ENCODE peak calls at places on chromosome 12, in six cellular contexts. One of them, this sample, is unnamed.

GRCh38 chr12:89156862-89157262 is 195.4 kb downstream of the DUSP6 start:
- DNase-seq in endodermal cell: no peak
- DNase-seq in lung: no peak
- DNase-seq in astrocyte of the spinal cord: peak; percentile 14
- DNase-seq in gastrocnemius medialis: no peak
- DNase-seq in uterus: no peak
- DNase-seq in this sample: peak; percentile 56

GRCh38 chr12:86122846-86123468 is 133.2 kb downstream of the MGAT4C start:
- DNase-seq in lung: no peak
- DNase-seq in uterus: no peak
- DNase-seq in astrocyte of the spinal cord: no peak
- DNase-seq in gastrocnemius medialis: no peak
- DNase-seq in endodermal cell: no peak
- DNase-seq in this sample: no peak

GRCh38 chr12:4272014-4272975 is 1.3 kb upstream of the CCND2 start:
- DNase-seq in lung: peak; percentile 78
- DNase-seq in endodermal cell: peak; percentile 93
- DNase-seq in uterus: peak; percentile 74
- DNase-seq in gastrocnemius medialis: peak; percentile 55
- DNase-seq in astrocyte of the spinal cord: peak; percentile 64
- DNase-seq in this sample: peak; percentile 67

GRCh38 chr12:34294671-34295365 is 272.5 kb downstream of the ALG10 start:
- DNase-seq in endodermal cell: no peak
- DNase-seq in uterus: no peak
- DNase-seq in astrocyte of the spinal cord: no peak
- DNase-seq in gastrocnemius medialis: no peak
- DNase-seq in lung: no peak
- DNase-seq in this sample: peak; percentile 21

GRCh38 chr12:101698782-101699347 is 1.4 kb downstream of the CHPT1 start:
- DNase-seq in endodermal cell: no peak
- DNase-seq in astrocyte of the spinal cord: peak; percentile 29
- DNase-seq in lung: no peak
- DNase-seq in gastrocnemius medialis: no peak
- DNase-seq in uterus: no peak
- DNase-seq in this sample: no peak

GRCh38 chr12:52798671-52799497 is 3.0 kb upstream of the KRT3 start:
- DNase-seq in astrocyte of the spinal cord: no peak
- DNase-seq in uterus: no peak
- DNase-seq in lung: peak; percentile 39
- DNase-seq in gastrocnemius medialis: no peak
- DNase-seq in endodermal cell: no peak
- DNase-seq in this sample: no peak

GRCh38 chr12:91804533-91804932 is 341.1 kb downstream of the BTG1 start:
- DNase-seq in lung: no peak
- DNase-seq in gastrocnemius medialis: no peak
- DNase-seq in endodermal cell: peak; percentile 55
- DNase-seq in astrocyte of the spinal cord: peak; percentile 49
- DNase-seq in uterus: no peak
- DNase-seq in this sample: no peak

GRCh38 chr12:113208041-113208934 is 13.0 kb upstream of the TPCN1 start:
- DNase-seq in gastrocnemius medialis: peak; percentile 38
- DNase-seq in uterus: no peak
- DNase-seq in astrocyte of the spinal cord: peak; percentile 34
- DNase-seq in endodermal cell: peak; percentile 74
- DNase-seq in lung: no peak
- DNase-seq in this sample: peak; percentile 86

GRCh38 chr12:11496157-11496851 is 100.9 kb upstream of the PRB2 start:
- DNase-seq in endodermal cell: no peak
- DNase-seq in gastrocnemius medialis: no peak
- DNase-seq in astrocyte of the spinal cord: no peak
- DNase-seq in uterus: no peak
- DNase-seq in lung: no peak
- DNase-seq in this sample: no peak

GRCh38 chr12:63238892-63239291 is 87.9 kb upstream of the AVPR1A start:
- DNase-seq in endodermal cell: no peak
- DNase-seq in gastrocnemius medialis: no peak
- DNase-seq in astrocyte of the spinal cord: no peak
- DNase-seq in uterus: no peak
- DNase-seq in lung: no peak
- DNase-seq in this sample: no peak

GRCh38 chr12:29238822-29239291 is 89.8 kb downstream of the FAR2 start:
- DNase-seq in uterus: no peak
- DNase-seq in astrocyte of the spinal cord: peak; percentile 47
- DNase-seq in endodermal cell: no peak
- DNase-seq in gastrocnemius medialis: no peak
- DNase-seq in lung: no peak
- DNase-seq in this sample: no peak

GRCh38 chr12:128817115-128818015 is 6.4 kb downstream of the SLC15A4 start:
- DNase-seq in uterus: peak; percentile 31
- DNase-seq in lung: no peak
- DNase-seq in gastrocnemius medialis: peak; percentile 92
- DNase-seq in astrocyte of the spinal cord: peak; percentile 76
- DNase-seq in endodermal cell: no peak
- DNase-seq in this sample: peak; percentile 73

GRCh38 chr12:104596128-104596799 is 139.5 kb downstream of the CHST11 start:
- DNase-seq in lung: peak; percentile 34
- DNase-seq in uterus: peak; percentile 68
- DNase-seq in gastrocnemius medialis: peak; percentile 19
- DNase-seq in astrocyte of the spinal cord: peak; percentile 80
- DNase-seq in endodermal cell: no peak
- DNase-seq in this sample: no peak

GRCh38 chr12:132568301-132568700 is 42.1 kb downstream of the LRCOL1 start:
- DNase-seq in astrocyte of the spinal cord: no peak
- DNase-seq in endodermal cell: no peak
- DNase-seq in gastrocnemius medialis: no peak
- DNase-seq in lung: no peak
- DNase-seq in uterus: no peak
- DNase-seq in this sample: no peak

GRCh38 chr12:116136340-116136739 is 141.2 kb downstream of the MED13L start:
- DNase-seq in gastrocnemius medialis: no peak
- DNase-seq in endodermal cell: no peak
- DNase-seq in astrocyte of the spinal cord: peak; percentile 85
- DNase-seq in lung: no peak
- DNase-seq in uterus: no peak
- DNase-seq in this sample: no peak

GRCh38 chr12:55250944-55251343 is 6.5 kb downstream of the OR6C74 start:
- DNase-seq in gastrocnemius medialis: no peak
- DNase-seq in lung: no peak
- DNase-seq in uterus: no peak
- DNase-seq in endodermal cell: no peak
- DNase-seq in astrocyte of the spinal cord: no peak
- DNase-seq in this sample: no peak

GRCh38 chr12:58727526-58727925 is 192.8 kb downstream of the LRIG3 start:
- DNase-seq in endodermal cell: no peak
- DNase-seq in lung: no peak
- DNase-seq in gastrocnemius medialis: no peak
- DNase-seq in uterus: no peak
- DNase-seq in astrocyte of the spinal cord: no peak
- DNase-seq in this sample: no peak

GRCh38 chr12:12899530-12900380 is 8.4 kb downstream of the GPRC5A start:
- DNase-seq in endodermal cell: no peak
- DNase-seq in gastrocnemius medialis: peak; percentile 6
- DNase-seq in lung: no peak
- DNase-seq in astrocyte of the spinal cord: peak; percentile 94
- DNase-seq in uterus: peak; percentile 71
- DNase-seq in this sample: no peak

GRCh38 chr12:132771126-132771838 is 9.7 kb upstream of the ANKLE2 start:
- DNase-seq in lung: no peak
- DNase-seq in uterus: no peak
- DNase-seq in gastrocnemius medialis: no peak
- DNase-seq in astrocyte of the spinal cord: no peak
- DNase-seq in endodermal cell: no peak
- DNase-seq in this sample: no peak

GRCh38 chr12:104763163-104763805 is 194.8 kb downstream of the SLC41A2 start:
- DNase-seq in lung: no peak
- DNase-seq in gastrocnemius medialis: no peak
- DNase-seq in astrocyte of the spinal cord: no peak
- DNase-seq in uterus: no peak
- DNase-seq in endodermal cell: no peak
- DNase-seq in this sample: peak; percentile 73

GRCh38 chr12:100868487-100868886 is 73.9 kb downstream of the ANO4 start:
- DNase-seq in lung: no peak
- DNase-seq in gastrocnemius medialis: no peak
- DNase-seq in astrocyte of the spinal cord: peak; percentile 60
- DNase-seq in uterus: no peak
- DNase-seq in endodermal cell: no peak
- DNase-seq in this sample: no peak

GRCh38 chr12:27967551-27968054 is 4.9 kb downstream of the PTHLH start:
- DNase-seq in endodermal cell: no peak
- DNase-seq in lung: no peak
- DNase-seq in uterus: no peak
- DNase-seq in gastrocnemius medialis: no peak
- DNase-seq in astrocyte of the spinal cord: no peak
- DNase-seq in this sample: no peak

GRCh38 chr12:105106621-105107020 is 910 bp upstream of the WASHC4 start:
- DNase-seq in astrocyte of the spinal cord: no peak
- DNase-seq in gastrocnemius medialis: no peak
- DNase-seq in uterus: no peak
- DNase-seq in endodermal cell: no peak
- DNase-seq in lung: no peak
- DNase-seq in this sample: no peak

GRCh38 chr12:52011602-52012214 is 5.0 kb downstream of the TAMALIN start:
- DNase-seq in uterus: no peak
- DNase-seq in lung: no peak
- DNase-seq in gastrocnemius medialis: no peak
- DNase-seq in endodermal cell: no peak
- DNase-seq in astrocyte of the spinal cord: no peak
- DNase-seq in this sample: no peak

GRCh38 chr12:63913929-63914328 is 69.4 kb downstream of the SRGAP1 start:
- DNase-seq in lung: no peak
- DNase-seq in gastrocnemius medialis: no peak
- DNase-seq in astrocyte of the spinal cord: no peak
- DNase-seq in endodermal cell: no peak
- DNase-seq in uterus: no peak
- DNase-seq in this sample: no peak

GRCh38 chr12:24756479-24757024 is 192.3 kb downstream of the BCAT1 start:
- DNase-seq in uterus: no peak
- DNase-seq in gastrocnemius medialis: no peak
- DNase-seq in astrocyte of the spinal cord: no peak
- DNase-seq in lung: no peak
- DNase-seq in endodermal cell: no peak
- DNase-seq in this sample: no peak

GRCh38 chr12:1911598-1912575 is 6.6 kb downstream of the CACNA2D4 start:
- DNase-seq in gastrocnemius medialis: peak; percentile 74
- DNase-seq in endodermal cell: peak; percentile 56
- DNase-seq in astrocyte of the spinal cord: no peak
- DNase-seq in lung: peak; percentile 24
- DNase-seq in uterus: no peak
- DNase-seq in this sample: peak; percentile 42

GRCh38 chr12:169528-170360 is 44.2 kb downstream of the SLC6A12 start:
- DNase-seq in astrocyte of the spinal cord: no peak
- DNase-seq in endodermal cell: no peak
- DNase-seq in uterus: no peak
- DNase-seq in lung: no peak
- DNase-seq in gastrocnemius medialis: no peak
- DNase-seq in this sample: no peak

GRCh38 chr12:32917094-32917611 is 20.6 kb upstream of the PKP2 start:
- DNase-seq in astrocyte of the spinal cord: peak; percentile 81
- DNase-seq in gastrocnemius medialis: no peak
- DNase-seq in lung: no peak
- DNase-seq in uterus: no peak
- DNase-seq in endodermal cell: no peak
- DNase-seq in this sample: no peak

GRCh38 chr12:44078273-44078672 is 242.4 kb downstream of the TMEM117 start:
- DNase-seq in astrocyte of the spinal cord: no peak
- DNase-seq in endodermal cell: no peak
- DNase-seq in lung: no peak
- DNase-seq in gastrocnemius medialis: no peak
- DNase-seq in uterus: no peak
- DNase-seq in this sample: no peak

GRCh38 chr12:24996102-24996797 is 47.3 kb upstream of the BCAT1 start:
- DNase-seq in gastrocnemius medialis: no peak
- DNase-seq in astrocyte of the spinal cord: no peak
- DNase-seq in endodermal cell: no peak
- DNase-seq in uterus: no peak
- DNase-seq in lung: no peak
- DNase-seq in this sample: no peak

GRCh38 chr12:14955876-14956811 is 5.3 kb downstream of the ARHGDIB start:
- DNase-seq in lung: no peak
- DNase-seq in uterus: no peak
- DNase-seq in endodermal cell: no peak
- DNase-seq in gastrocnemius medialis: no peak
- DNase-seq in astrocyte of the spinal cord: no peak
- DNase-seq in this sample: peak; percentile 79

GRCh38 chr12:106093246-106093645 is 45.5 kb downstream of the NUAK1 start:
- DNase-seq in gastrocnemius medialis: no peak
- DNase-seq in endodermal cell: peak; percentile 45
- DNase-seq in lung: no peak
- DNase-seq in astrocyte of the spinal cord: peak; percentile 53
- DNase-seq in uterus: no peak
- DNase-seq in this sample: no peak

GRCh38 chr12:127600211-127600610 is 666.8 kb upstream of the TMEM132C start:
- DNase-seq in endodermal cell: no peak
- DNase-seq in astrocyte of the spinal cord: no peak
- DNase-seq in uterus: no peak
- DNase-seq in lung: no peak
- DNase-seq in gastrocnemius medialis: no peak
- DNase-seq in this sample: no peak
- TF ChIP-seq CTCF in endodermal cell: peak; percentile 60
- TF ChIP-seq CTCF in astrocyte of the spinal cord: no peak
- TF ChIP-seq CTCF in uterus: no peak
- TF ChIP-seq CTCF in lung: no peak
- TF ChIP-seq CTCF in gastrocnemius medialis: no peak
- TF ChIP-seq CTCF in this sample: no peak

GRCh38 chr12:94261119-94261518 is 112.7 kb downstream of the PLXNC1 start:
- DNase-seq in astrocyte of the spinal cord: no peak
- DNase-seq in uterus: no peak
- DNase-seq in endodermal cell: peak; percentile 73
- DNase-seq in lung: no peak
- DNase-seq in gastrocnemius medialis: no peak
- DNase-seq in this sample: no peak
- TF ChIP-seq CTCF in astrocyte of the spinal cord: no peak
- TF ChIP-seq CTCF in uterus: no peak
- TF ChIP-seq CTCF in endodermal cell: peak; percentile 29
- TF ChIP-seq CTCF in lung: no peak
- TF ChIP-seq CTCF in gastrocnemius medialis: no peak
- TF ChIP-seq CTCF in this sample: no peak

DNA sequence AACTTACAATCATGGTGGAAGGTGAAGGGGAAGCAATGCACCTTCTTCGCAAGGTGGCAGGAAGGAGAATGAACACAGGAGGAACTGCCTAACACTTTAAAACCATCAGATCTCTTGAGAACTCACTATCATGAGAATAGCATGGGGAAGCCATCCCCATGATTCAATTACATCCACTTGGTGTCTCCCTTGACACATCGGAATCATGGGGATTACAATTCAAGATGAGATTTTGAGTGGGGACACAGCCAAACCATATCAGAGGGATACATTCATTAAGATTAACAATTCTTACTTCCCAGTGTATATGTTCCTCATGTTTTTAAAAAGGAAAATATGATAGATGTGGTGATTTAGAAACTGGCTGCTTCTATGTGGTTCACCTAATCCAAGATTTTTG is 117.9 kb downstream of the PDE3A start:
- DNase-seq in astrocyte of the spinal cord: peak; percentile 23
- DNase-seq in gastrocnemius medialis: no peak
- DNase-seq in endodermal cell: no peak
- DNase-seq in lung: no peak
- DNase-seq in uterus: no peak
- DNase-seq in this sample: no peak
- TF ChIP-seq CTCF in astrocyte of the spinal cord: peak; percentile 12
- TF ChIP-seq CTCF in gastrocnemius medialis: no peak
- TF ChIP-seq CTCF in endodermal cell: peak; percentile 45
- TF ChIP-seq CTCF in lung: no peak
- TF ChIP-seq CTCF in uterus: no peak
- TF ChIP-seq CTCF in this sample: no peak

GRCh38 chr12:10033783-10034381 is 3.4 kb downstream of the CLEC9A start:
- DNase-seq in lung: no peak
- DNase-seq in astrocyte of the spinal cord: peak; percentile 27
- DNase-seq in gastrocnemius medialis: no peak
- DNase-seq in uterus: no peak
- DNase-seq in endodermal cell: no peak
- DNase-seq in this sample: no peak
- TF ChIP-seq CTCF in lung: peak; percentile 25
- TF ChIP-seq CTCF in astrocyte of the spinal cord: peak; percentile 42
- TF ChIP-seq CTCF in gastrocnemius medialis: no peak
- TF ChIP-seq CTCF in uterus: no peak
- TF ChIP-seq CTCF in endodermal cell: peak; percentile 90
- TF ChIP-seq CTCF in this sample: peak; percentile 78

This sample was measured in CD14-positive monocyte.